ENCODE peak calls at places on chromosomes 12 and 14, in ten cellular contexts. G, P, V, S, H, B, R, O, Y and K are unnamed samples.

GRCh38 chr14:68663385-68664076 is 129.3 kb downstream of the ZFP36L1 start:
- DNase-seq in G (no peak), P (no peak), V (peak), S (no peak), H (peak), B (no peak), R (no peak), O (no peak), Y (peak), K (peak)

GRCh38 chr12:89356069-89356665 is 3.9 kb upstream of the DUSP6 start:
- DNase-seq in G (no peak), P (no peak), V (no peak), S (no peak), H (no peak), B (no peak), R (no peak), O (no peak), Y (no peak), K (no peak)

GRCh38 chr14:101222362-101223090 is 319.0 kb upstream of the RTL1 start:
- DNase-seq in G (no peak), P (no peak), V (no peak), S (no peak), H (no peak), B (no peak), R (no peak), O (no peak), Y (no peak), K (no peak)

GRCh38 chr12:106308611-106309010 is 6.1 kb downstream of the TCP11L2 start:
- DNase-seq in G (no peak), P (no peak), V (no peak), S (no peak), H (no peak), B (no peak), R (no peak), O (no peak), Y (no peak), K (no peak)

GRCh38 chr14:74083784-74084276 is 423 bp downstream of the ALDH6A1 start:
- DNase-seq in G (no peak), P (no peak), V (no peak), S (no peak), H (no peak), B (no peak), R (no peak), O (no peak), Y (no peak), K (no peak)

GRCh38 chr12:19390208-19390607 is 49.1 kb upstream of the AEBP2 start:
- DNase-seq in G (no peak), P (peak), V (no peak), S (no peak), H (no peak), B (no peak), R (no peak), O (no peak), Y (no peak), K (no peak)

GRCh38 chr12:127528576-127528975 is 738.4 kb upstream of the TMEM132C start:
- DNase-seq in G (no peak), P (no peak), V (no peak), S (no peak), H (no peak), B (no peak), R (no peak), O (no peak), Y (no peak), K (no peak)

GRCh38 chr12:1795221-1795784 is 25.1 kb upstream of the LRTM2 start:
- DNase-seq in G (no peak), P (peak), V (no peak), S (no peak), H (no peak), B (no peak), R (no peak), O (no peak), Y (no peak), K (no peak)